ENCODE peak calls at places on chromosomes 16 and 17, in seven cellular contexts. X is H1, R is GM12878, V is HCT116, Y is HepG2, U is K562, Z is SK-N-SH. O is an unnamed sample.

GRCh38 chr17:149231-149630 is 11.9 kb downstream of the SCGB1C2 start:
- DNase-seq in X (peak; percentile 37), R (no peak), V (no peak), Y (no peak), U (no peak), Z (no peak), O (no peak)

GRCh38 chr17:60506312-60506711 is 19.7 kb downstream of the APPBP2 start:
- DNase-seq in X (no peak), R (no peak), V (no peak), Y (peak; percentile 9), U (no peak), Z (no peak), O (no peak)

GRCh38 chr16:81067166-81067565 is 9.9 kb downstream of the C16orf46 start:
- DNase-seq in X (no peak), R (no peak), V (no peak), Y (no peak), U (no peak), Z (no peak), O (no peak)

GRCh38 chr17:6463616-6464445 is 19.6 kb downstream of the PIMREG start:
- DNase-seq in X (no peak), R (no peak), V (no peak), Y (no peak), U (no peak), Z (no peak), O (no peak)

GRCh38 chr16:1283296-1283695 is 26.1 kb upstream of the UBE2I start:
- DNase-seq in X (no peak), R (no peak), V (no peak), Y (no peak), U (peak; percentile 49), Z (no peak), O (no peak)

GRCh38 chr17:48728232-48729231 is at the start of gene HOXB13:
- DNase-seq in X (no peak), R (no peak), V (peak; percentile 75), Y (no peak), U (peak; percentile 63), Z (peak; percentile 54), O (no peak)

GRCh38 chr17:75848523-75849303 is 4.5 kb upstream of the UNC13D start:
- DNase-seq in X (peak; percentile 98), R (no peak), V (peak; percentile 64), Y (peak; percentile 80), U (no peak), Z (peak; percentile 73), O (no peak)

GRCh38 chr16:24980077-24980793 is 34.9 kb downstream of the ARHGAP17 start:
- DNase-seq in X (no peak), R (peak; percentile 63), V (no peak), Y (no peak), U (no peak), Z (no peak), O (no peak)

GRCh38 chr16:56038564-56039098 is 152.7 kb upstream of the GNAO1 start:
- DNase-seq in X (no peak), R (no peak), V (no peak), Y (no peak), U (no peak), Z (no peak), O (no peak)

GRCh38 chr17:47987240-47987835 is 16.4 kb downstream of the CDK5RAP3 start:
- DNase-seq in X (peak; percentile 60), R (no peak), V (no peak), Y (no peak), U (no peak), Z (peak; percentile 87), O (no peak)

GRCh38 chr16:51181495-51181795 is 30.4 kb upstream of the SALL1 start:
- DNase-seq in X (peak; percentile 62), R (no peak), V (no peak), Y (no peak), U (no peak), Z (no peak), O (no peak)

GRCh38 chr16:2769675-2770056 is 7.4 kb downstream of the ELOB start:
- DNase-seq in X (no peak), R (no peak), V (no peak), Y (no peak), U (no peak), Z (no peak), O (no peak)

DNA sequence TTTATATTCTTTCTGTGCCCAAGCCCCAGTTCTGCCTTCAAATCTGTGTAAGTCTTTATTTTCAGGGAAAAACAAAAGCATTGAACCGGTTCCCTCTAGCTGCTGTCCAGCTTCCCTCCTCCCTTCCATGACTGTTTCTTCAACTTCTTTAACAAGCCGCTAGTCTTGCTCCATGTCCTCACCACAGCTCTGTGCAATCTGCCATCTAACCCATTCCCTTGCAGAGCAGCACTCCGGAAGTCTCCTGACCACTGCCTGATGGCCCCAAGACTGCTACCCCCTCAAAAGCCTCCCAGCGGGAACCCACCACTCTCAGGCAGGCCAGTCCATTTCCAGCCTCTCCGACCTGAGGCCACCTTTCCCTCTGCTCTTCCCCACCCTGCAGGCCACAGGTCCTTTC is 16.9 kb downstream of the EMC8 start:
- DNase-seq in X (no peak), R (no peak), V (no peak), Y (no peak), U (no peak), Z (no peak), O (no peak)
- H3K4me3 ChIP-seq in X (no peak overlapping the region), R (no peak overlapping the region), V (no peak overlapping the region), Y (no peak overlapping the region), U (no peak overlapping the region), Z (no peak overlapping the region), O (no peak overlapping the region)

DNA sequence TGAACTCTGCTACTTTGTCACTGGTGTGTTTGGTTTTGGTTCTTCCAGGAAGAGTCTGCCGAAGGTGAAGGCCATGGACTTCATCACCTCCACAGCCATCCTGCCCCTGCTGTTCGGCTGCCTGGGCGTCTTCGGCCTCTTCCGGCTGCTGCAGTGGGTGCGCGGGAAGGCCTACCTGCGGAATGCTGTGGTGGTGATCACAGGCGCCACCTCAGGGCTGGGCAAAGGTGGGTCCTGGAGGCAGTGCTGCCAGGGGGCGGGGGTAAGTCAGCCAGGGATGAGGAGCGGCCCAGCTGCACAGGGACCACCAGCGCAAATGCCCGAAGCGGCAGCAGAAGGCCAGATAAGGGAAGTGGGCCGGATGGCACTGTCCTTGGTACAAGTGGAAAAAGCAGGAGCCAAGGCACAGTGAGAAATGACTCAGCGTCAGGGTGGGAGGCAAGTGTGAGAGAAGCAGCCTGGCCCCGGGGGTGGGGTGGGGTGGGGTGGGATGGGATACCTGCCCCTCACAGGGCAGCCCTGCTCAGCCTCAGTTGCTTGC is 41.9 kb downstream of the TMEM11 start:
- DNase-seq in X (no peak), R (no peak), V (no peak), Y (no peak), U (no peak), Z (no peak), O (no peak)
- H3K4me1 ChIP-seq in X (no peaks in the 10 kb centered on the region), R (peaks cover 14% of the 10 kb centered on the region), V (no peaks in the 10 kb centered on the region), Y (peaks cover 10% of the 10 kb centered on the region), U (no peaks in the 10 kb centered on the region), Z (no peaks in the 10 kb centered on the region), O (no peaks in the 10 kb centered on the region)

DNA sequence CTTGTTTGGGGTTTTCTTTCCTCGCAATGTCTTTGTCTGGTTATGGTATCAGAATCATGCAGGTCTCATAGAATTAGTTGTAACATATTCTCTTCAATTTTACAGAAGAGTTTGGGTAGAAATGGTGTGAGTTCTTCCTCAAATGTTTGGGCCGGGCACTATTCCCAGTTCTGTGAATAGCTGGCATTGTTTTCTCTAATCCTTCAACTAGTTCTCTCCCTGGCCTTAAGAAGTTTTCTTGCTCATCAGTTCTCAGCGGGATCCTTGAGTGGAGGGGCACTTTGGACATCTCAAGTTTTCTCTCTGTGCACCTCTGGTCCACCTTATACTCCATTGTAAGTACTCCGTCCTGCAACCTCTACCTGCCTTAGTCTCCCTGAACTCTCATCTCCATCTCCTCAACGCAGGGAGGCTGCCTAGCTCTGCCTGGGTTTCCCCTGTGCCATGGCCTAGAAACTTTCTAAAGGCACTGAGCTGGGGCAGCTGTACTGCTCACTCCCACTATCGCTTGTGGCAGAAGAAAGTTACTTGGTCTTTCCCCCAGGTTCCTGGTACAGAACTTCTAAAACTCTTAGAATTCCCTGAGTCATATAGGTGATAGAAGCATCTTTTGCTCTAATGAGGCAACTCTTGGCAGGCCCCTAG is 16.9 kb downstream of the NSMCE1 start:
- DNase-seq in X (no peak), R (no peak), V (no peak), Y (no peak), U (no peak), Z (no peak), O (no peak)
- TF ChIP-seq SIN3A in X (no peak), R (no peak), V (no peak), Y (no peak), U (no peak), Z (no peak), O (no peak)

GRCh38 chr16:28212532-28212873 is 738 bp upstream of the XPO6 start:
- DNase-seq in X (no peak), R (no peak), V (peak; percentile 15), Y (no peak), U (no peak), Z (no peak), O (no peak)
- H3K4me3 ChIP-seq in X (peak overlapping the region; percentile 35), R (peak overlapping the region; percentile 73), V (peak overlapping the region; percentile 65), Y (peak overlapping the region; percentile 75), U (peak overlapping the region; percentile 86), Z (peak overlapping the region; percentile 69), O (peak overlapping the region; percentile 74)

GRCh38 chr16:4052801-4053662 is 63.2 kb downstream of the ADCY9 start:
- DNase-seq in X (no peak), R (no peak), V (peak; percentile 15), Y (no peak), U (no peak), Z (no peak), O (no peak)
- H3K4me1 ChIP-seq in X (peaks cover 3% of the 10 kb centered on the region), R (no peaks in the 10 kb centered on the region), V (peaks cover 37% of the 10 kb centered on the region), Y (no peaks in the 10 kb centered on the region), U (no peaks in the 10 kb centered on the region), Z (no peaks in the 10 kb centered on the region), O (peaks cover 32% of the 10 kb centered on the region)